ENCODE peak calls at places on chromosomes 7 and 10, in four cellular contexts. F is Daoy; B is stimulated activated CD8-positive, alpha-beta memory T cell treated with anti-CD3 and anti-CD28 coated beads, Interleukin-15, amount 100 ng/mL, for 4 hours; O is NCI-H345. I is an unnamed sample.

GRCh38 chr10:12995425-12995861 is 6.1 kb downstream of the CCDC3 start:
- DNase-seq in B (no peak), O (no peak), F (no peak), I (no peak)

GRCh38 chr10:80131499-80131901 is 1.0 kb upstream of the PLAC9 start:
- DNase-seq in B (no peak), O (no peak), F (no peak), I (no peak)

GRCh38 chr10:24415455-24416169 is 206.7 kb downstream of the KIAA1217 start:
- DNase-seq in F (no peak), O (no peak), B (no peak), I (no peak)

GRCh38 chr7:67406941-67407340 is 410.3 kb downstream of the TYW1 start:
- DNase-seq in B (no peak), F (no peak), O (peak), I (no peak)

GRCh38 chr10:23965880-23966279 is 243.1 kb upstream of the KIAA1217 start:
- DNase-seq in B (no peak), F (no peak), O (no peak), I (no peak)

GRCh38 chr7:42237162-42237821 is at the start of gene GLI3:
- DNase-seq in O (peak), B (no peak), F (peak), I (peak)

GRCh38 chr10:109889867-109890266 is 33.4 kb downstream of the XPNPEP1 start:
- DNase-seq in B (no peak), F (peak), O (no peak), I (no peak)

GRCh38 chr10:129531969-129532660 is 65.1 kb downstream of the MGMT start:
- DNase-seq in O (no peak), F (peak), B (no peak), I (no peak)

GRCh38 chr10:5076615-5077014 is 17.6 kb upstream of the AKR1C3 start:
- DNase-seq in O (no peak), F (no peak), B (no peak), I (no peak)

GRCh38 chr10:26438534-26439269 is 561 bp downstream of the APBB1IP start:
- DNase-seq in O (no peak), B (peak), F (no peak), I (no peak)

GRCh38 chr10:86362566-86363183 is 3.9 kb downstream of the GRID1 start:
- DNase-seq in B (no peak), F (no peak), O (no peak), I (no peak)

GRCh38 chr10:44383749-44384600 is 922 bp downstream of the CXCL12 start:
- DNase-seq in O (no peak), F (peak), B (no peak), I (no peak)

GRCh38 chr10:121436630-121437311 is 161.5 kb downstream of the FGFR2 start:
- DNase-seq in O (no peak), F (no peak), B (no peak), I (no peak)

GRCh38 chr7:2224934-2225333 is 7.8 kb downstream of the MAD1L1 start:
- DNase-seq in O (no peak), B (no peak), F (no peak), I (no peak)

GRCh38 chr10:116708386-116708785 is 34.0 kb downstream of the HSPA12A start:
- DNase-seq in O (no peak), B (no peak), F (peak), I (no peak)

GRCh38 chr7:129969881-129970446 is 17.2 kb upstream of the UBE2H start:
- DNase-seq in B (no peak), O (no peak), F (peak), I (no peak)

GRCh38 chr10:35643151-35643975 is 1.3 kb upstream of the FZD8 start:
- DNase-seq in F (peak), B (no peak), O (peak), I (peak)

GRCh38 chr10:90148121-90148855 is 446.9 kb downstream of the KIF20B start:
- DNase-seq in F (peak), B (no peak), O (peak), I (no peak)

GRCh38 chr7:17359610-17360009 is 61.2 kb downstream of the AHR start:
- DNase-seq in O (no peak), B (no peak), F (no peak), I (no peak)

GRCh38 chr10:13319166-13319565 is 19.3 kb upstream of the PHYH start:
- DNase-seq in B (no peak), F (no peak), O (no peak), I (no peak)

GRCh38 chr10:62577666-62578291 is 203.6 kb downstream of the ZNF365 start:
- DNase-seq in F (no peak), B (no peak), O (no peak), I (no peak)

GRCh38 chr10:76086571-76087260 is 655.3 kb downstream of the LRMDA start:
- DNase-seq in F (peak), O (no peak), B (no peak), I (no peak)

GRCh38 chr7:144568234-144568633 is 164.7 kb upstream of the NOBOX start:
- DNase-seq in O (no peak), F (no peak), B (no peak), I (no peak)

GRCh38 chr10:45008524-45009161 is 7.9 kb downstream of the ZNF22 start:
- DNase-seq in B (no peak), F (peak), O (peak), I (no peak)

GRCh38 chr7:79452495-79453265 is 787 bp downstream of the MAGI2 start:
- DNase-seq in O (peak), B (no peak), F (peak), I (peak)

GRCh38 chr10:73886085-73886529 is 11.8 kb upstream of the CAMK2G start:
- DNase-seq in F (peak), O (peak), B (no peak), I (peak)

GRCh38 chr7:14321947-14322346 is 332.5 kb upstream of the ETV1 start:
- DNase-seq in F (peak), B (no peak), O (peak), I (no peak)

I was measured in head of caudate nucleus.